ENCODE peak calls at places on chromosome 1, in five cellular contexts. A, Y, L, T and W are unnamed samples. For H3K36me3, the result is how much of the 10 kb centered on the place peaks cover.

GRCh38 chr1:110511436-110511835 is 7.5 kb downstream of the KCNA10 start:
- DNase-seq in A (no peak), Y (no peak), L (no peak), T (no peak), W (no peak)

GRCh38 chr1:40711465-40712404 is 20.2 kb downstream of the NFYC start:
- DNase-seq in A (no peak), Y (no peak), L (peak), T (peak), W (no peak)

GRCh38 chr1:149995927-149996326 is 14.6 kb downstream of the OTUD7B start:
- DNase-seq in A (no peak), Y (no peak), L (no peak), T (no peak), W (no peak)

GRCh38 chr1:192445849-192446489 is 129.2 kb downstream of the RGS21 start:
- DNase-seq in A (peak), Y (peak), L (peak), T (peak), W (peak)

GRCh38 chr1:197911857-197912696 is 5.1 kb upstream of the LHX9 start:
- DNase-seq in A (no peak), Y (peak), L (no peak), T (no peak), W (no peak)

GRCh38 chr1:86542626-86543025 is 4.3 kb upstream of the CLCA4 start:
- DNase-seq in A (no peak), Y (no peak), L (no peak), T (no peak), W (no peak)

GRCh38 chr1:235855811-235856429 is 10.8 kb downstream of the LYST start:
- DNase-seq in A (no peak), Y (no peak), L (no peak), T (no peak), W (no peak)

GRCh38 chr1:183989078-183989577 is 48.4 kb downstream of the COLGALT2 start:
- DNase-seq in A (no peak), Y (no peak), L (peak), T (peak), W (no peak)

GRCh38 chr1:24929876-24930702 is at the start of gene RUNX3:
- DNase-seq in A (peak), Y (peak), L (no peak), T (peak), W (peak)

GRCh38 chr1:11285883-11286734 is 13.1 kb downstream of the UBIAD1 start:
- DNase-seq in A (no peak), Y (no peak), L (peak), T (no peak), W (no peak)

GRCh38 chr1:32351859-32352745 is 10.2 kb downstream of the FAM229A start:
- DNase-seq in A (no peak), Y (no peak), L (peak), T (peak), W (no peak)

GRCh38 chr1:110551278-110551809 is 32.4 kb upstream of the KCNA10 start:
- DNase-seq in A (no peak), Y (no peak), L (no peak), T (no peak), W (no peak)

GRCh38 chr1:115671176-115672062 is 29.6 kb downstream of the VANGL1 start:
- DNase-seq in A (no peak), Y (no peak), L (no peak), T (no peak), W (no peak)

GRCh38 chr1:39151267-39151666 is 53.2 kb upstream of the MACF1 start:
- DNase-seq in A (no peak), Y (no peak), L (no peak), T (no peak), W (no peak)

GRCh38 chr1:47374501-47374900 is 40.9 kb downstream of the CMPK1 start:
- DNase-seq in A (no peak), Y (no peak), L (no peak), T (no peak), W (no peak)

GRCh38 chr1:114609826-114610225 is 28.4 kb upstream of the BCAS2 start:
- DNase-seq in A (no peak), Y (no peak), L (no peak), T (no peak), W (no peak)

GRCh38 chr1:98668733-98669132 is 7.2 kb downstream of the SNX7 start:
- DNase-seq in A (no peak), Y (no peak), L (no peak), T (no peak), W (no peak)

GRCh38 chr1:32897082-32898049 is 3.8 kb downstream of the TMEM54 start:
- DNase-seq in A (no peak), Y (no peak), L (no peak), T (no peak), W (no peak)

GRCh38 chr1:226891846-226892533 is 21.6 kb downstream of the PSEN2 start:
- DNase-seq in A (no peak), Y (no peak), L (peak), T (no peak), W (no peak)

GRCh38 chr1:7572654-7573152 is 198.4 kb upstream of the VAMP3 start:
- DNase-seq in A (no peak), Y (no peak), L (no peak), T (no peak), W (no peak)

GRCh38 chr1:109546311-109547109 is 1.9 kb upstream of the GNAI3 start:
- DNase-seq in A (peak), Y (peak), L (peak), T (peak), W (peak)

GRCh38 chr1:20873311-20873710 is 86.2 kb upstream of the HP1BP3 start:
- DNase-seq in A (no peak), Y (no peak), L (no peak), T (no peak), W (no peak)

GRCh38 chr1:228083871-228084278 is 1.4 kb downstream of the ARF1 start:
- DNase-seq in A (no peak), Y (no peak), L (peak), T (no peak), W (no peak)

GRCh38 chr1:171290611-171291010 is 23.4 kb upstream of the FMO4 start:
- DNase-seq in A (no peak), Y (no peak), L (no peak), T (no peak), W (no peak)

GRCh38 chr1:76770979-76771378 is 96.3 kb upstream of the ST6GALNAC5 start:
- DNase-seq in A (no peak), Y (no peak), L (no peak), T (no peak), W (no peak)

GRCh38 chr1:157135070-157135469 is 3.1 kb downstream of the ETV3 start:
- DNase-seq in A (no peak), Y (no peak), L (no peak), T (no peak), W (no peak)

GRCh38 chr1:246005067-246005466 is 502.0 kb downstream of the SMYD3 start:
- DNase-seq in A (no peak), Y (no peak), L (peak), T (peak), W (no peak)

DNA sequence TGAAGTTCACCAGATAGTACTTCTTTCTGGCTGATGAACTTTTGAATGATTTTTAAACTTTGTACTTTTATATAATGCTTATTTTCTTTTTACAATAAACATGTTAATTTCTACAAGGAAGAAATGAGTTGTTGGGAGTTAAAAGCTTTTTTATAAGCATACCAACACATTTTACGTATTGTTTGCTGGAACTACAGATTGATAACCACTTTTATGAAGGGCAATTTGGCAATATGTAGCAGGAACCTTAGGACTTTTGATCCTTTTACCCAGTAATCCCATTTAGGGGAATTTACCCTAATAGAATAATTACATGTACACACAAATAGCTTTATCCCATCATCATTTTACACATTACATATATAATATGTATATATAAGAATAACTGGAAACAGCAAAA is 16.3 kb downstream of the PRPF38A start:
- DNase-seq in A (no peak), Y (no peak), L (no peak), T (no peak), W (no peak)
- H3K4me3 ChIP-seq in A (no peak), Y (no peak), L (no peak), T (no peak), W (no peak)

GRCh38 chr1:154178856-154179811 is 12.8 kb downstream of the TPM3 start:
- DNase-seq in A (no peak), Y (no peak), L (peak), T (no peak), W (no peak)
- H3K36me3 ChIP-seq in A (under half), Y (under half), L (under half), T (half or more), W (under half)

GRCh38 chr1:168709896-168710305 is 19.1 kb downstream of the DPT start:
- DNase-seq in A (no peak), Y (no peak), L (peak), T (peak), W (no peak)
- H3K4me3 ChIP-seq in A (no peak), Y (no peak), L (no peak), T (no peak), W (no peak)

DNA sequence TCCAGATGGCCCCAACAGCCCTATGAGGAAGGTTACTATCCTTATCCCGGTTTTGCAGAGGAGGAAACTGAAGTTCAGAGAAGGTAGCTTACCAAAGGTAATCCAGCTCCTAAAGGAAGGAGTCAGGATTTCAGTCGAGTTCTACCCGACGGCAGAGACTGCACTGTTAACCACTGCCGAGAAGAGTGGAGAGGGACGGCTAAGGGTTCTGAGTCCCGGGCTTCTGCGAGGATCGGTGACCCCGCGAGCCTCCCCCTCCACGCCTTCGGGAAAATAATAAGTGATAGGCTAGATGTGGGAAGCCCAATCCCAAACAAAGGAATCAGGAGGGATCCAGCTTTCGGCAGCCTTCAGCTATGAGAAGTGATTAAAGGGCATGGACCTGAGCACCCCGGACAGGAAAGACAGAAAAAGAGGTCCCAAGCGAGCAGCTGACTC is 587 bp downstream of the TMEM53 start:
- DNase-seq in A (no peak), Y (no peak), L (no peak), T (no peak), W (no peak)
- H3K36me3 ChIP-seq in A (under half), Y (under half), L (under half), T (under half), W (under half)

GRCh38 chr1:58941471-58942289 is 157.8 kb upstream of the JUN start:
- DNase-seq in A (no peak), Y (peak), L (no peak), T (peak), W (peak)
- H3K4me3 ChIP-seq in A (peak), Y (peak), L (no peak), T (no peak), W (peak)